ENCODE peak calls at places on chromosomes 6 and 20, in five cellular contexts. One of them, this sample, is unnamed.

GRCh38 chr20:51848346-51848745 is 46.0 kb upstream of the SALL4 start:
- DNase-seq in kidney tubule cell: no peak
- DNase-seq in psoas muscle: no peak
- DNase-seq in DMS153: no peak
- DNase-seq in A549: no peak
- DNase-seq in this sample: no peak

GRCh38 chr6:52306972-52307849 is 22.7 kb upstream of the MCM3 start:
- DNase-seq in kidney tubule cell: no peak
- DNase-seq in psoas muscle: no peak
- DNase-seq in DMS153: no peak
- DNase-seq in A549: no peak
- DNase-seq in this sample: no peak

GRCh38 chr6:169097336-169098052 is 156.2 kb downstream of the THBS2 start:
- DNase-seq in kidney tubule cell: peak
- DNase-seq in psoas muscle: no peak
- DNase-seq in DMS153: no peak
- DNase-seq in A549: no peak
- DNase-seq in this sample: peak

GRCh38 chr6:71291991-71292390 is 3.4 kb downstream of the OGFRL1 start:
- DNase-seq in kidney tubule cell: peak
- DNase-seq in psoas muscle: no peak
- DNase-seq in DMS153: no peak
- DNase-seq in A549: no peak
- DNase-seq in this sample: no peak

GRCh38 chr20:32139947-32140346 is 30.4 kb downstream of the TM9SF4 start:
- DNase-seq in kidney tubule cell: peak
- DNase-seq in psoas muscle: no peak
- DNase-seq in DMS153: no peak
- DNase-seq in A549: no peak
- DNase-seq in this sample: no peak

GRCh38 chr6:166605752-166606151 is 19.3 kb upstream of the RAMACL start:
- DNase-seq in kidney tubule cell: no peak
- DNase-seq in psoas muscle: no peak
- DNase-seq in DMS153: no peak
- DNase-seq in A549: no peak
- DNase-seq in this sample: no peak

GRCh38 chr20:20212675-20213096 is 155.2 kb upstream of the INSM1 start:
- DNase-seq in kidney tubule cell: peak
- DNase-seq in psoas muscle: peak
- DNase-seq in DMS153: peak
- DNase-seq in A549: no peak
- DNase-seq in this sample: no peak

GRCh38 chr6:28349892-28350737 is at the start of gene ZKSCAN3:
- DNase-seq in kidney tubule cell: peak
- DNase-seq in psoas muscle: peak
- DNase-seq in DMS153: peak
- DNase-seq in A549: peak
- DNase-seq in this sample: peak

GRCh38 chr6:79922018-79922417 is 25.3 kb downstream of the ELOVL4 start:
- DNase-seq in kidney tubule cell: no peak
- DNase-seq in psoas muscle: no peak
- DNase-seq in DMS153: no peak
- DNase-seq in A549: no peak
- DNase-seq in this sample: no peak

GRCh38 chr6:111723412-111723970 is 117.8 kb upstream of the TRAF3IP2 start:
- DNase-seq in kidney tubule cell: no peak
- DNase-seq in psoas muscle: no peak
- DNase-seq in DMS153: no peak
- DNase-seq in A549: no peak
- DNase-seq in this sample: no peak

GRCh38 chr6:20693466-20694063 is 159.3 kb downstream of the CDKAL1 start:
- DNase-seq in kidney tubule cell: peak
- DNase-seq in psoas muscle: no peak
- DNase-seq in DMS153: no peak
- DNase-seq in A549: no peak
- DNase-seq in this sample: no peak

GRCh38 chr20:31602779-31603441 is 2.2 kb upstream of the ID1 start:
- DNase-seq in kidney tubule cell: peak
- DNase-seq in psoas muscle: no peak
- DNase-seq in DMS153: no peak
- DNase-seq in A549: peak
- DNase-seq in this sample: no peak

GRCh38 chr6:73308712-73309533 is 45.2 kb downstream of the DPPA5 start:
- DNase-seq in kidney tubule cell: peak
- DNase-seq in psoas muscle: no peak
- DNase-seq in DMS153: no peak
- DNase-seq in A549: peak
- DNase-seq in this sample: peak

GRCh38 chr6:157185171-157185570 is 138.1 kb downstream of the TMEM242 start:
- DNase-seq in kidney tubule cell: no peak
- DNase-seq in psoas muscle: no peak
- DNase-seq in DMS153: no peak
- DNase-seq in A549: no peak
- DNase-seq in this sample: no peak

GRCh38 chr6:51608383-51608782 is 479.0 kb downstream of the PKHD1 start:
- DNase-seq in kidney tubule cell: no peak
- DNase-seq in psoas muscle: no peak
- DNase-seq in DMS153: no peak
- DNase-seq in A549: no peak
- DNase-seq in this sample: no peak

GRCh38 chr20:21514553-21515251 is 838 bp upstream of the NKX2-2 start:
- DNase-seq in kidney tubule cell: no peak
- DNase-seq in psoas muscle: no peak
- DNase-seq in DMS153: no peak
- DNase-seq in A549: no peak
- DNase-seq in this sample: no peak

GRCh38 chr6:159790149-159790946 is at the start of gene MRPL18:
- DNase-seq in kidney tubule cell: peak
- DNase-seq in psoas muscle: peak
- DNase-seq in DMS153: peak
- DNase-seq in A549: peak
- DNase-seq in this sample: peak

GRCh38 chr6:12001004-12001705 is 11.0 kb upstream of the HIVEP1 start:
- DNase-seq in kidney tubule cell: no peak
- DNase-seq in psoas muscle: peak
- DNase-seq in DMS153: no peak
- DNase-seq in A549: no peak
- DNase-seq in this sample: no peak

GRCh38 chr6:152575621-152576150 is 61.5 kb downstream of the SYNE1 start:
- DNase-seq in kidney tubule cell: no peak
- DNase-seq in psoas muscle: no peak
- DNase-seq in DMS153: no peak
- DNase-seq in A549: no peak
- DNase-seq in this sample: no peak

GRCh38 chr6:147135211-147135672 is 69.0 kb upstream of the STXBP5 start:
- DNase-seq in kidney tubule cell: peak
- DNase-seq in psoas muscle: no peak
- DNase-seq in DMS153: no peak
- DNase-seq in A549: peak
- DNase-seq in this sample: no peak

GRCh38 chr6:40623931-40624330 is 36.8 kb upstream of the LRFN2 start:
- DNase-seq in kidney tubule cell: no peak
- DNase-seq in psoas muscle: no peak
- DNase-seq in DMS153: no peak
- DNase-seq in A549: no peak
- DNase-seq in this sample: no peak

This sample was measured in H54.